ENCODE peak calls at places on chromosome 3, in ten cellular contexts. D is iPS-NIHi11; I is fibroblast of lung; F is Caki2; N is NCI-H460; R is iris pigment epithelial cell; B is AG04450; A is activated CD8-positive, alpha-beta memory T cell treated with anti-CD3 and anti-CD28 coated beads for 4 hours; Z is smooth muscle cell of the brain vasculature; J is HS-5. K is an unnamed sample.

GRCh38 chr3:16516695-16517481 is 3.4 kb upstream of the RFTN1 start:
- DNase-seq in D (peak), I (peak), F (no peak), N (no peak), R (peak), B (peak), A (no peak), Z (peak), J (no peak), K (peak)

GRCh38 chr3:52831500-52832301 is 1.2 kb upstream of the ITIH4 start:
- DNase-seq in D (no peak), I (peak), F (peak), N (peak), R (peak), B (no peak), A (no peak), Z (peak), J (peak), K (no peak)

GRCh38 chr3:183375787-183376186 is 52.6 kb downstream of the MCF2L2 start:
- DNase-seq in D (no peak), I (no peak), F (no peak), N (no peak), R (no peak), B (no peak), A (no peak), Z (no peak), J (no peak), K (no peak)

GRCh38 chr3:194504861-194505260 is 18.1 kb upstream of the ATP13A3 start:
- DNase-seq in D (no peak), I (no peak), F (no peak), N (no peak), R (no peak), B (no peak), A (no peak), Z (no peak), J (no peak), K (no peak)

GRCh38 chr3:14441240-14441919 is 39.0 kb downstream of the SLC6A6 start:
- DNase-seq in D (no peak), I (no peak), F (no peak), N (no peak), R (no peak), B (no peak), A (no peak), Z (no peak), J (no peak), K (no peak)

GRCh38 chr3:136713961-136714514 is 38.1 kb downstream of the STAG1 start:
- DNase-seq in D (no peak), I (no peak), F (no peak), N (no peak), R (no peak), B (no peak), A (no peak), Z (no peak), J (no peak), K (no peak)

GRCh38 chr3:189171707-189172106 is at the start of gene TPRG1:
- DNase-seq in D (no peak), I (no peak), F (no peak), N (no peak), R (no peak), B (no peak), A (no peak), Z (no peak), J (no peak), K (no peak)

GRCh38 chr3:127831723-127832172 is 9.4 kb upstream of the MGLL start:
- DNase-seq in D (peak), I (peak), F (no peak), N (no peak), R (peak), B (no peak), A (no peak), Z (no peak), J (no peak), K (no peak)

GRCh38 chr3:195908439-195909293 is at the start of gene TNK2:
- DNase-seq in D (peak), I (no peak), F (no peak), N (no peak), R (no peak), B (no peak), A (no peak), Z (no peak), J (no peak), K (no peak)

GRCh38 chr3:188446014-188446413 is 292.1 kb downstream of the LPP start:
- DNase-seq in D (no peak), I (no peak), F (no peak), N (no peak), R (no peak), B (no peak), A (no peak), Z (no peak), J (no peak), K (no peak)

GRCh38 chr3:119294889-119295769 is 946 bp downstream of the ARHGAP31 start:
- DNase-seq in D (peak), I (peak), F (peak), N (no peak), R (peak), B (no peak), A (peak), Z (no peak), J (no peak), K (no peak)

GRCh38 chr3:102141096-102141912 is 292.0 kb downstream of the NFKBIZ start:
- DNase-seq in D (no peak), I (peak), F (no peak), N (no peak), R (peak), B (no peak), A (no peak), Z (no peak), J (no peak), K (no peak)

GRCh38 chr3:71400986-71401451 is 182.5 kb downstream of the FOXP1 start:
- DNase-seq in D (no peak), I (no peak), F (no peak), N (no peak), R (no peak), B (no peak), A (no peak), Z (no peak), J (no peak), K (no peak)

GRCh38 chr3:164533275-164533674 is 545.0 kb downstream of the SI start:
- DNase-seq in D (no peak), I (no peak), F (no peak), N (no peak), R (no peak), B (no peak), A (no peak), Z (no peak), J (no peak), K (no peak)

GRCh38 chr3:126049289-126050049 is 34.5 kb downstream of the SLC41A3 start:
- DNase-seq in D (no peak), I (no peak), F (no peak), N (no peak), R (no peak), B (no peak), A (no peak), Z (no peak), J (no peak), K (no peak)

GRCh38 chr3:36906504-36907149 is 38.2 kb downstream of the TRANK1 start:
- DNase-seq in D (no peak), I (peak), F (no peak), N (no peak), R (peak), B (peak), A (no peak), Z (no peak), J (no peak), K (no peak)

GRCh38 chr3:16496408-16497222 is 16.9 kb downstream of the RFTN1 start:
- DNase-seq in D (no peak), I (no peak), F (no peak), N (no peak), R (peak), B (no peak), A (no peak), Z (no peak), J (no peak), K (no peak)

GRCh38 chr3:185997130-185997529 is 59.3 kb upstream of the TRA2B start:
- DNase-seq in D (no peak), I (no peak), F (no peak), N (no peak), R (no peak), B (no peak), A (no peak), Z (no peak), J (no peak), K (no peak)

GRCh38 chr3:49807427-49808114 is 4.5 kb downstream of the INKA1 start:
- DNase-seq in D (no peak), I (peak), F (no peak), N (no peak), R (no peak), B (no peak), A (no peak), Z (no peak), J (no peak), K (no peak)

GRCh38 chr3:73569246-73569760 is 55.4 kb downstream of the PDZRN3 start:
- DNase-seq in D (no peak), I (no peak), F (no peak), N (no peak), R (no peak), B (no peak), A (no peak), Z (no peak), J (no peak), K (no peak)

GRCh38 chr3:112409061-112409460 is 76.1 kb downstream of the CD200 start:
- DNase-seq in D (no peak), I (no peak), F (no peak), N (no peak), R (no peak), B (no peak), A (no peak), Z (no peak), J (no peak), K (no peak)

GRCh38 chr3:128875556-128876120 is 3.8 kb upstream of the ACAD9 start:
- DNase-seq in D (peak), I (peak), F (no peak), N (peak), R (no peak), B (no peak), A (peak), Z (no peak), J (no peak), K (no peak)

GRCh38 chr3:107208100-107208499 is 169.1 kb upstream of the CCDC54 start:
- DNase-seq in D (peak), I (peak), F (peak), N (peak), R (peak), B (peak), A (no peak), Z (peak), J (peak), K (peak)

GRCh38 chr3:185954366-185954723 is 16.5 kb upstream of the TRA2B start:
- DNase-seq in D (no peak), I (no peak), F (no peak), N (no peak), R (no peak), B (no peak), A (no peak), Z (no peak), J (no peak), K (no peak)

GRCh38 chr3:169147246-169148008 is 516.1 kb downstream of the MECOM start:
- DNase-seq in D (peak), I (peak), F (peak), N (no peak), R (peak), B (no peak), A (no peak), Z (no peak), J (no peak), K (no peak)

GRCh38 chr3:69809076-69809835 is 70.0 kb downstream of the MITF start:
- DNase-seq in D (no peak), I (peak), F (no peak), N (no peak), R (peak), B (no peak), A (no peak), Z (no peak), J (no peak), K (no peak)

GRCh38 chr3:67509471-67510075 is 144.8 kb downstream of the SUCLG2 start:
- DNase-seq in D (no peak), I (no peak), F (no peak), N (no peak), R (no peak), B (no peak), A (no peak), Z (no peak), J (no peak), K (no peak)

GRCh38 chr3:25458420-25458814 is 30.4 kb downstream of the RARB start:
- DNase-seq in D (no peak), I (no peak), F (no peak), N (no peak), R (no peak), B (no peak), A (no peak), Z (no peak), J (no peak), K (no peak)

K was measured in head of caudate nucleus.